ENCODE peak calls at places on chromosome 18, in five cellular contexts. L is kidney, C is tibial artery, R is mesothelial cell of epicardium, B is GM06990. M is an unnamed sample.

GRCh38 chr18:36871801-36872200 is 42.9 kb downstream of the KIAA1328 start:
- DNase-seq in L (no peak), C (no peak), R (no peak), B (no peak), M (no peak)

GRCh38 chr18:44655435-44655834 is 25.3 kb upstream of the SETBP1 start:
- DNase-seq in L (no peak), C (no peak), R (no peak), B (no peak), M (no peak)

GRCh38 chr18:74310411-74310810 is 5.2 kb upstream of the C18orf63 start:
- DNase-seq in L (no peak), C (no peak), R (no peak), B (no peak), M (no peak)

GRCh38 chr18:25678226-25678625 is 326.3 kb upstream of the ZNF521 start:
- DNase-seq in L (no peak), C (no peak), R (no peak), B (no peak), M (no peak)

GRCh38 chr18:45324489-45325111 is 290.7 kb upstream of the SLC14A2 start:
- DNase-seq in L (peak), C (peak), R (no peak), B (no peak), M (no peak)

GRCh38 chr18:48022531-48023330 is 92.3 kb upstream of the SMAD2 start:
- DNase-seq in L (no peak), C (peak), R (no peak), B (no peak), M (no peak)

GRCh38 chr18:46046126-46046525 is 25.9 kb downstream of the PSTPIP2 start:
- DNase-seq in L (no peak), C (no peak), R (no peak), B (no peak), M (no peak)

GRCh38 chr18:47054369-47054768 is 18.9 kb upstream of the ELOA2 start:
- DNase-seq in L (no peak), C (no peak), R (no peak), B (no peak), M (no peak)

GRCh38 chr18:32049393-32050161 is 31.0 kb downstream of the RNF125 start:
- DNase-seq in L (no peak), C (peak), R (no peak), B (peak), M (no peak)

GRCh38 chr18:48544661-48545415 is 6.0 kb downstream of the CTIF start:
- DNase-seq in L (peak), C (no peak), R (no peak), B (no peak), M (no peak)

GRCh38 chr18:29418136-29418535 is 1241.2 kb upstream of the CDH2 start:
- DNase-seq in L (no peak), C (no peak), R (no peak), B (no peak), M (no peak)

GRCh38 chr18:30280861-30281470 is 761.6 kb downstream of the DSC3 start:
- DNase-seq in L (no peak), C (no peak), R (no peak), B (no peak), M (peak)

GRCh38 chr18:78772369-78773302 is 207.0 kb upstream of the SALL3 start:
- DNase-seq in L (no peak), C (no peak), R (no peak), B (no peak), M (no peak)

GRCh38 chr18:50194623-50195532 is at the start of gene MYO5B:
- DNase-seq in L (peak), C (no peak), R (peak), B (peak), M (peak)

GRCh38 chr18:50196261-50196660 is 1.3 kb upstream of the MYO5B start:
- DNase-seq in L (no peak), C (no peak), R (no peak), B (no peak), M (no peak)

GRCh38 chr18:50195689-50196088 is 742 bp upstream of the MYO5B start:
- DNase-seq in L (no peak), C (no peak), R (no peak), B (no peak), M (no peak)

GRCh38 chr18:50192903-50193795 is 1.8 kb downstream of the MYO5B start:
- DNase-seq in L (no peak), C (no peak), R (no peak), B (no peak), M (no peak)

GRCh38 chr18:50193796-50194622 is 938 bp downstream of the MYO5B start:
- DNase-seq in L (peak), C (no peak), R (peak), B (no peak), M (no peak)
- TF ChIP-seq CTCF in L (no peak), C (no peak), R (no peak), B (no peak), M (no peak)

GRCh38 chr18:40413160-40413559 is 1541.9 kb upstream of the PIK3C3 start:
- DNase-seq in L (no peak), C (no peak), R (peak), B (no peak), M (peak)
- TF ChIP-seq CTCF in L (peak), C (no peak), R (no peak), B (no peak), M (peak)

GRCh38 chr18:7735194-7735593 is 168.1 kb downstream of the PTPRM start:
- DNase-seq in L (no peak), C (no peak), R (no peak), B (no peak), M (no peak)
- TF ChIP-seq CTCF in L (peak), C (no peak), R (no peak), B (peak), M (peak)

DNA sequence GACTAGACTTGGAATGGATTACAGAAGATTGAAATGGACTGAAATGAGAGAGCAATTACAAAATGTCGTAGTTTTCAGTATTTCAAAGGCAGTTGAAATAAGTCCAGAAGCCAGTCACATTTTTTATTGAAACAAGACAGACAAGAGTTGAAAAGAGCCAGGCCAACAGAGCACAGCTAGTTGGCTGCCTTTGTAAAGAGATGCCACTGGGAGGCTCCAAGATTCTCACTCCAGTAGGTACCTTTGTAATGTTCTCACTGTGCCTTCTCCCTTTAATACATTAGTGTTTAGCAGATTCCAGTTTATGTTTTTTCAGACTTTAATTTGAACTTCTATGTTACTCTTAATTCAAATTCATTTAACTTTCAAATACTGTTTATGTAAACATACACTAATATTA is 234.8 kb downstream of the DSEL start:
- DNase-seq in L (no peak), C (no peak), R (no peak), B (no peak), M (no peak)
- TF ChIP-seq CTCF in L (no peak), C (no peak), R (no peak), B (no peak), M (no peak)

DNA sequence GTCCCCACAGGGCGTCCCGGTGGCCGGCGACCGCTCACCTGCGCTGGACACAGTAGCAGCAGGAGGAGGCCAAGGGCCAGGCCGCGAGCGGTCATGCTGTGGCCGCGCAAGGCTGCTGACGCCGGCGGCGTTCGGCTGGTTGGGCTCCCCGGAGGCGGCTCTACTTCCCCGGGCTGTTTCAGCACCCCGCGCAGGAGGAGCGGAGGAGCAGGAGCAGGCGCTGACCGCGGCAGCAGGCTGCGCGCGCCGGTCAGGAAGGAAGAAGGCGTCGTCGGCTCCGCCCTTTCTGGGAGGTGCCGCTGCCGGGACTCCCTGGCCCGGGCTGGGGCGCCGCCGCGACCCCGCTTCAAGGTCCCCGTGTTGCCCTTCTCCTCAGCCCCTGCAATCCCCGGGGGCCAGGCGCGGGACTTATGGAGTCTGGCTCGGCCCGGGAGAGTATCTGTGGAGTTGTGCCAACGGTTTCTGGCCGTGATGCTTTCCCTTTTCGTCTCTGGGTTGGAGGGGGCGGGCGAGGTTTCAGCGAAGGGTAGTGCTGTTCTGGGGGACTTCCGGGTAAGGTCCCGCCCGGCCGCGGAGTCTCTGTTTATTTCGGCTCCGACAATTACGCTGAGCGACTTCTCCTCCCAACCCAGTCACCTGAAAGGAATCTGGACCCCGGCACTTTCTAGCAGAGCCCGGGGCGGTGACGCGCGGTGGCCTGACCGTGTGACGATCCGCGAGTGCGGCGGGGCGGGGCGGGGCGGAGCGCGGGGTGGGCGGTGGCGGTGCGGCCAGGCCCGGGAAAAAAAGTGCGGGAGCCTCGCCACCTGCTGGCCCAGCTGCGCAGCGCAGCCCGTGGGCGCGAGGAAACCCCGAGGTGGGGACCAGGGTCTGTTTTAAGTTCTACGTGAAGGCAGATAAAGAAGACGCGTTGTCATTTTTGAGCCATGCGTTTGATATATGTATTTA is at the start of gene NPC1:
- DNase-seq in L (peak), C (peak), R (peak), B (peak), M (peak)
- TF ChIP-seq CTCF in L (peak), C (peak), R (peak), B (peak), M (peak)

DNA sequence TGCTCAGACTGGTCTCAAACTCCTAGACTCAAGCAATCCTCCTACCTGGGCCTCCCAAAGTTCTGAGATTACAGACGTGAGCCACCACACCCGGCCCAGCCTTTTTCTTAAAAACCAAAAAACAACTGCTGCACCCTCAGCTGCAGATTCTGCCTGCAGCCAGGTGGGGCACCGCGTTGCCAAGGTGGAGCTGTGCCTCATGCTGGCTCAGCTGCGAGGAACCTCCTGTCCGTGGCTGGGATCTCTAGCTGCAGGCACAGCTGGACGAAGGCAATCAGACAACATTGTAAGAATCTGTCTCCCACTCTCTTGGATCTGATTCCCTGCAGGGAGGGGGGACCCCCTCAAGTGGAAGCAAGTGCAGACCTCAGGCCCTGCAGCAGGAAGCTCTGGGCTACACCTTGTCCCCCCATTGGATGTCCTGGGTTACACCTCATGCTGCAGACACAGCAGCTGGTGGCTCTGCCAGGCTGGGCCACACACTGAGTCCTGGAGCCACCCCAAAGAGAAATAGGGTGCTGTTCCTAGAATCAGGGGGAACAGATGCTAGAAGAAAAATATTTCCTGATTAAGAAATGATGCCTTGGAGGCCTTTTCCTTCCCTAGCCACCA is 24.1 kb downstream of the CIDEA start:
- DNase-seq in L (no peak), C (no peak), R (no peak), B (no peak), M (no peak)
- TF ChIP-seq CTCF in L (no peak), C (no peak), R (no peak), B (peak), M (no peak)

M was measured in neural crest cell.